ENCODE peak calls at places on chromosomes 4 and X, in eight cellular contexts. L, O, X, E, P, W, S and A are unnamed samples. For H3K36me3, the result is how much of the 10 kb centered on the place peaks cover.

GRCh38 chrX:143781103-143781502 is 60.6 kb upstream of the SPANXN2 start:
- DNase-seq in W (no peak), O (no peak), P (no peak), L (no peak), E (no peak), S (no peak), X (no peak), A (no peak)

GRCh38 chr4:13963601-13964000 is 336.1 kb upstream of the BOD1L1 start:
- DNase-seq in O (peak), W (no peak), S (no peak), P (no peak), E (no peak), X (no peak), L (no peak), A (no peak)

GRCh38 chr4:77193511-77194236 is 36.7 kb downstream of the CCNG2 start:
- DNase-seq in W (peak), X (peak), S (no peak), O (peak), E (peak), P (no peak), L (peak), A (no peak)

GRCh38 chr4:184778325-184778724 is 44.4 kb upstream of the CENPU start:
- DNase-seq in E (no peak), L (no peak), O (no peak), P (no peak), S (no peak), W (no peak), X (no peak), A (no peak)

GRCh38 chrX:103254171-103254824 is 657 bp downstream of the TCEAL8 start:
- DNase-seq in W (peak), X (peak), P (peak), S (peak), L (peak), O (peak), E (peak), A (peak)

GRCh38 chr4:78019494-78019893 is 37.6 kb upstream of the FRAS1 start:
- DNase-seq in X (no peak), P (peak), L (no peak), O (no peak), E (no peak), S (no peak), W (no peak), A (no peak)

GRCh38 chrX:109939498-109939897 is 63.4 kb upstream of the TMEM164 start:
- DNase-seq in L (no peak), W (no peak), E (no peak), P (no peak), X (no peak), O (no peak), S (no peak), A (no peak)

GRCh38 chr4:76723916-76724315 is 174.0 kb downstream of the SOWAHB start:
- DNase-seq in E (no peak), P (no peak), L (no peak), S (no peak), W (no peak), O (no peak), X (no peak), A (no peak)

GRCh38 chr4:55143858-55144257 is 18.5 kb upstream of the KDR start:
- DNase-seq in W (no peak), P (no peak), S (no peak), L (no peak), E (no peak), O (no peak), X (no peak), A (no peak)

GRCh38 chr4:115851918-115852766 is 738.7 kb upstream of the NDST4 start:
- DNase-seq in L (peak), E (peak), O (peak), W (peak), P (peak), X (peak), S (peak), A (no peak)

GRCh38 chr4:173647902-173648301 is 117.9 kb upstream of the HAND2 start:
- DNase-seq in W (no peak), X (no peak), S (no peak), L (no peak), E (no peak), O (no peak), P (peak), A (no peak)

GRCh38 chrX:131828482-131828881 is 194.6 kb upstream of the STK26 start:
- DNase-seq in W (no peak), X (no peak), E (no peak), O (no peak), P (no peak), S (no peak), L (no peak), A (no peak)

GRCh38 chr4:93157984-93158383 is 670.6 kb upstream of the ATOH1 start:
- DNase-seq in W (no peak), O (no peak), L (no peak), P (no peak), S (no peak), E (no peak), X (no peak), A (no peak)

GRCh38 chr4:145511913-145512522 is 30.4 kb downstream of the SMAD1 start:
- DNase-seq in X (no peak), S (no peak), L (no peak), E (no peak), W (no peak), O (no peak), P (no peak), A (no peak)

GRCh38 chrX:31449064-31449463 is 377.2 kb upstream of the FTHL17 start:
- DNase-seq in W (no peak), P (no peak), X (no peak), L (no peak), O (no peak), S (no peak), E (no peak), A (no peak)

GRCh38 chrX:10926906-10927305 is 184.2 kb upstream of the HCCS start:
- DNase-seq in O (no peak), W (no peak), P (no peak), S (no peak), L (no peak), E (no peak), X (no peak), A (no peak)

GRCh38 chr4:2637956-2638552 is 101.6 kb downstream of the FAM193A start:
- DNase-seq in X (peak), O (no peak), E (no peak), P (no peak), L (no peak), S (no peak), W (no peak), A (no peak)

GRCh38 chr4:120084327-120084726 is 17.7 kb upstream of the MAD2L1 start:
- DNase-seq in E (no peak), X (no peak), P (no peak), W (no peak), S (no peak), O (no peak), L (no peak), A (no peak)

GRCh38 chr4:164935363-164935762 is 42.1 kb downstream of the TRIM61 start:
- DNase-seq in E (peak), O (no peak), S (peak), P (peak), W (no peak), X (no peak), L (no peak), A (no peak)

GRCh38 chr4:80268081-80268823 is 1.8 kb downstream of the FGF5 start:
- DNase-seq in X (no peak), E (no peak), S (no peak), L (no peak), O (no peak), P (peak), W (no peak), A (no peak)

GRCh38 chrX:40912166-40912565 is 173.1 kb upstream of the USP9X start:
- DNase-seq in E (no peak), P (no peak), O (no peak), W (no peak), L (no peak), S (no peak), X (no peak), A (no peak)

GRCh38 chr4:74933562-74934015 is 673 bp downstream of the PARM1 start:
- DNase-seq in O (no peak), L (peak), P (peak), E (no peak), W (no peak), S (no peak), X (peak), A (no peak)

GRCh38 chr4:156190606-156191005 is 236.9 kb upstream of the CTSO start:
- DNase-seq in L (no peak), O (no peak), X (no peak), S (no peak), P (no peak), W (no peak), E (no peak), A (no peak)

GRCh38 chrX:39258331-39258730 is 457.1 kb downstream of the MID1IP1 start:
- DNase-seq in W (no peak), P (no peak), O (no peak), S (no peak), L (no peak), E (no peak), X (no peak), A (no peak)

GRCh38 chrX:136094962-136095361 is 52.4 kb upstream of the FHL1 start:
- DNase-seq in E (no peak), X (no peak), L (no peak), S (no peak), W (no peak), O (no peak), P (no peak), A (no peak)

GRCh38 chrX:7334253-7334935 is 186.4 kb upstream of the PUDP start:
- DNase-seq in O (no peak), X (no peak), W (no peak), E (no peak), P (no peak), S (no peak), L (no peak), A (no peak)

GRCh38 chr4:152620218-152620617 is 59.6 kb downstream of the TMEM154 start:
- DNase-seq in P (no peak), L (no peak), X (no peak), W (no peak), E (no peak), O (no peak), S (no peak), A (no peak)

GRCh38 chr4:3285558-3286334 is 7.1 kb upstream of the RGS12 start:
- DNase-seq in S (peak), O (no peak), W (no peak), E (no peak), L (peak), X (peak), P (peak), A (peak)

GRCh38 chr4:124206779-124207605 is 505.5 kb downstream of the ANKRD50 start:
- DNase-seq in S (no peak), W (no peak), X (no peak), E (no peak), L (no peak), P (no peak), O (no peak), A (no peak)

GRCh38 chr4:5891563-5892320 is 1.1 kb downstream of the CRMP1 start:
- DNase-seq in L (no peak), S (no peak), O (no peak), E (no peak), P (peak), X (no peak), W (no peak), A (no peak)

GRCh38 chr4:5888706-5889696 is 3.9 kb downstream of the CRMP1 start:
- DNase-seq in W (no peak), P (no peak), X (no peak), L (no peak), O (no peak), S (no peak), E (no peak), A (no peak)

GRCh38 chr4:5892321-5893012 is 419 bp downstream of the CRMP1 start:
- DNase-seq in P (peak), X (no peak), L (no peak), W (no peak), E (no peak), S (no peak), O (no peak), A (no peak)

GRCh38 chr4:5888222-5888701 is 4.6 kb downstream of the CRMP1 start:
- DNase-seq in L (no peak), X (no peak), O (no peak), E (no peak), P (peak), S (no peak), W (no peak), A (no peak)

DNA sequence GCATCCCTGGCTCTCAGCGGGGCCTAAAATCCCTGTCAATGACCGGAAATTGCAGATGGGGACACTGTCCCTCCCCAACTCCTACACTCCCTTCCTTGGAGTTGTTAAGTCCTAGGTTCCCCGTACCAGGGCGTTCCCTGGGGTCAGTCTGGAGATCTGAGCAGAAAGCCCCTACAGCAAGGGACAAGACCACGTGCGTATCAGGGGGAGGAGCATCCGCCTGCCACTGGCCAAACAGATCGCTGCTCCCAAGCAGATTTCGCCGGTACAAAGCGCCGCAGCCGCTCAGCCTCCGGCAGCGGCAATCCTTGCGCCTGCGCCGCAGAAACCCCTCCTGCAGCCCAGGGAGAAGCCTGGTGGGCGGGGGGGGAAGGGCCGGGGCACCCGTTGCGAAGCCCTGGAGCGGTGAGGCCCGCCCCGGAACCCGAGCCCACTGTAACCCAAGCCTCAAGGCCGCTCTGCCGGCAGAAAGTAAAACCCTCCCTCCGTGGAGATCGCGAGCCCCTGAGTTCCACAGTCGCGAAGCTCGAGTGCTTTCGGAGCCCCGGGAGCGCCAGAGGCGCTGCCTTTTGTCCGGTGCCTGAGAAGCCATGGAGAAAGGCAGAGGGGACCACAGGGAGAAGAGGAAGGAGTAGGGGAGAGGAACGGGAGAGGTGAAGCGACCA is 2.7 kb downstream of the CRMP1 start:
- DNase-seq in W (no peak), O (no peak), E (no peak), L (no peak), X (no peak), P (peak), S (no peak), A (no peak)
- TF ChIP-seq EP300 in W (no peak), O (no peak), E (no peak), L (no peak), X (no peak), P (no peak), S (no peak), A (no peak)

GRCh38 chrX:111756486-111756885 is 75.5 kb downstream of the ALG13 start:
- DNase-seq in X (no peak), W (no peak), P (no peak), S (no peak), L (no peak), E (no peak), O (no peak), A (no peak)
- H3K36me3 ChIP-seq in X (under half), W (under half), P (under half), S (under half), L (under half), E (under half), O (under half), A (under half)

DNA sequence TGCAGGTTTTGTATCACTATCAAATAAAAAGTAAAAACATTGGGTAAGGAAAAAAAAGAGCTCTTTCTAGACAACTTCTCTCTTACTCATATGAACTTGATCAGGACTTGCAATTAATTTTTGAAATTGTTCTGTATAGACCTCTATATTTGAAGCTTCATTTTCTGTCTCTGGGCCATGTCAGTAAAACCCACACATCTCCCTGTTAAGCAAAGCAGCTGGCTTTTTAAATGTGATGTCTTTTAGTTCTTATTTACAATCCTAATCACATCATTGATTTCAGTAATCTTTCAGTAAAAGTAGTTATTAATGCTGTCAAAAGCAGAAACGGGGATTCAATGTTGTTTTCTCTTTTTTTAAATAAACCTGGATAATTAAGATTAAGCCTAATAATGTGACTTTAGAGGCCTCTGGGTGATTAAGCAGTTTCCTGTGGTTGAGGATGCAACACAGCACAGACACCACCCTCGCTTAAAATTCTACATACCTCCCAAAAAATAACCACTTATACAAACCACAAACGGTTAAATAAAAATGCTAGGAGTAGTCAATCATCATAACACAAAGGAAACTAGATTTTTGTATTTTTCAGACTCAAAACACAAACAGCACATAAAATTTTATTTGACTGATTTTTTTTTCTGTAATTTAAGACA is 5.2 kb upstream of the PCDH10 start:
- DNase-seq in L (no peak), O (no peak), P (no peak), E (no peak), S (no peak), W (no peak), X (no peak), A (no peak)
- TF ChIP-seq EP300 in L (no peak), O (no peak), P (no peak), E (no peak), S (no peak), W (no peak), X (no peak), A (no peak)

DNA sequence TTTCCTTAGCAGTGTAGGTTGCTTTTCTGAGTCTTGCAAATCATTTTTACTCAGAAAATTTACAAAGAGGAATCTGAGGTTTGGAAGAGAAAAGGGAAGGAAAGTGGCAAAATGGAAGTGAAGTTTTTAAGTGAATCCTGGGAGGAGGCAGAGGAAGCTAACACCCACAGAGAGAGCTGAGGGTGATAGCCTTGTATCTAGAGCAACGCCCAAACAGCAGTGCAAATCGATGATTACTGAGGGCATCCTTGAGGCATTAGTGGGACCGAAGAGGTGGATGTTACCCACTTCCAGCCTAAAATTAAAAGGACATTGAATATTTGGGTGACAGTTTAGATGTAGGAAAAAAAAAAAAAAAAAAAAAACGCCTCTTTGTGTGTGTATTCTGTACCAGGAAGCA is 31.8 kb downstream of the KLF3 start:
- DNase-seq in S (no peak), P (no peak), O (no peak), X (no peak), E (no peak), L (no peak), W (no peak), A (no peak)
- H3K36me3 ChIP-seq in S (half or more), P (half or more), O (half or more), X (half or more), E (under half), L (under half), W (half or more), A (under half)

GRCh38 chr4:48499551-48500066 is 9.6 kb downstream of the ZAR1 start:
- DNase-seq in P (no peak), E (peak), L (no peak), O (no peak), X (no peak), S (no peak), W (no peak), A (no peak)
- TF ChIP-seq EP300 in P (no peak), E (no peak), L (no peak), O (no peak), X (no peak), S (no peak), W (no peak), A (no peak)

GRCh38 chr4:99264927-99265326 is 25.9 kb downstream of the ADH1A start:
- DNase-seq in S (no peak), P (no peak), X (no peak), L (no peak), O (no peak), W (no peak), E (no peak), A (no peak)
- H3K36me3 ChIP-seq in S (under half), P (under half), X (under half), L (under half), O (under half), W (under half), E (under half), A (under half)

GRCh38 chr4:7591409-7592063 is 156.8 kb upstream of the PSAPL1 start:
- DNase-seq in P (no peak), E (no peak), S (no peak), X (no peak), W (no peak), L (no peak), O (no peak), A (no peak)

GRCh38 chr4:7595883-7596535 is 161.3 kb upstream of the PSAPL1 start:
- DNase-seq in P (no peak), O (no peak), W (no peak), X (no peak), L (no peak), S (no peak), E (no peak), A (no peak)

GRCh38 chr4:7597281-7597680 is 162.6 kb upstream of the PSAPL1 start:
- DNase-seq in L (no peak), P (no peak), E (no peak), X (no peak), W (no peak), O (no peak), S (no peak), A (no peak)

GRCh38 chr4:7590205-7590604 is 155.5 kb upstream of the PSAPL1 start:
- DNase-seq in E (no peak), O (no peak), P (no peak), S (no peak), W (no peak), L (no peak), X (no peak), A (no peak)

DNA sequence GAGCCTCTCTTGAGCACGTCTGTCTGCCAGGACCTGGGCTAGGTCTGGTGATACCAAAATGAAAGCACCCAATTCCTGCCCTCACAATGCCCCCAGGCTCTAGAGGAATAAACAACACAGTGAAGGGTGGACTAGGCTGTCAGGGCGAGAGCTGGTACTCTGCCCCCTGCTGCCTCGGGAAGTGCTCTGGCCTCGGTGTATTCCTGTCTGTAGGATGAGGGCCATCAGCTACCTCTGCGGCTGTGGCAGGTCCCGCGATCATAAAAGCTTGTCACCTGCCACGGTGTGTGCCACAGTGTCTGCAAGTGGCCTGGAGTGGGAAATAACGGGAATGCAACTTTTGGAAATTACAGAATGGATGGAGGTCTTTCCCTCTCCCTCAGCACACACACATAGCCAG is 159.3 kb upstream of the PSAPL1 start:
- DNase-seq in W (no peak), O (no peak), S (no peak), X (no peak), P (peak), L (no peak), E (no peak), A (no peak)
- TF ChIP-seq EP300 in W (no peak), O (no peak), S (no peak), X (no peak), P (no peak), L (no peak), E (no peak), A (no peak)

GRCh38 chr4:25844957-25845712 is 17.7 kb downstream of the SEL1L3 start:
- DNase-seq in P (no peak), O (no peak), E (no peak), X (no peak), S (no peak), L (no peak), W (no peak), A (no peak)
- H3K36me3 ChIP-seq in P (under half), O (under half), E (under half), X (under half), S (under half), L (under half), W (under half), A (under half)